ENCODE peak calls at places on chromosomes 3 and 15, in ten cellular contexts. N is NCI-H774; F is stimulated activated naive CD8-positive, alpha-beta T cell treated with anti-CD3 and anti-CD28 coated beads, Interleukin-15, amount 100 ng/mL, for 72 hours; M is activated T-cell treated with anti-CD3 and anti-CD28 coated beads, Interleukin-2, amount 50 U/mL, for 72 hours; J is Peyer's patch; O is caudate nucleus; U is fibroblast of villous mesenchyme; C is ovary; Z is NCI-H1092; I is amygdala. B is an unnamed sample.

GRCh38 chr15:70240082-70240481 is 142.4 kb upstream of the TLE3 start:
- DNase-seq in Z (no peak), M (peak), J (peak), F (peak), O (no peak), I (no peak), U (no peak), N (no peak), C (no peak), B (no peak)

GRCh38 chr3:172341482-172342059 is 106.7 kb downstream of the GHSR start:
- DNase-seq in F (peak), M (peak), C (no peak), N (peak), O (no peak), I (no peak), U (peak), Z (peak), J (no peak), B (no peak)

GRCh38 chr3:123971416-123971815 is 10.4 kb upstream of the CCDC14 start:
- DNase-seq in I (no peak), J (no peak), M (no peak), O (no peak), U (no peak), F (no peak), N (no peak), C (no peak), Z (no peak), B (no peak)

GRCh38 chr3:174758943-174759342 is 100.2 kb upstream of the NAALADL2 start:
- DNase-seq in Z (no peak), M (no peak), J (no peak), I (no peak), N (no peak), C (no peak), O (no peak), F (no peak), U (no peak), B (no peak)

GRCh38 chr15:101320501-101321052 is 25.5 kb upstream of the SNRPA1 start:
- DNase-seq in M (peak), I (no peak), O (no peak), J (no peak), Z (no peak), C (no peak), F (peak), N (peak), U (peak), B (peak)

GRCh38 chr15:92902723-92903587 is 2.8 kb downstream of the CHD2 start:
- DNase-seq in C (no peak), M (no peak), Z (no peak), O (no peak), I (no peak), U (no peak), F (no peak), J (no peak), N (no peak), B (no peak)

GRCh38 chr15:101184830-101185229 is 67.0 kb downstream of the CHSY1 start:
- DNase-seq in C (no peak), O (no peak), I (no peak), J (no peak), Z (no peak), N (no peak), U (no peak), F (no peak), M (no peak), B (no peak)

GRCh38 chr15:69561071-69561784 is 108.6 kb downstream of the RPLP1 start:
- DNase-seq in F (no peak), J (no peak), N (peak), I (no peak), U (no peak), M (no peak), O (no peak), C (no peak), Z (peak), B (no peak)

GRCh38 chr3:115363071-115363470 is 216.0 kb upstream of the ZBTB20 start:
- DNase-seq in O (no peak), U (peak), Z (no peak), N (no peak), J (no peak), M (no peak), I (no peak), F (no peak), C (no peak), B (no peak)

GRCh38 chr15:101623367-101624304 is 28.5 kb downstream of the TM2D3 start:
- DNase-seq in N (no peak), J (no peak), C (no peak), U (no peak), O (no peak), Z (no peak), I (no peak), M (no peak), F (no peak), B (no peak)

GRCh38 chr3:193563999-193564398 is 9.3 kb upstream of the ATP13A4 start:
- DNase-seq in M (no peak), J (no peak), I (no peak), C (no peak), Z (peak), N (no peak), O (no peak), U (no peak), F (no peak), B (no peak)

GRCh38 chr15:60844431-60845174 is 365.7 kb upstream of the ICE2 start:
- DNase-seq in J (peak), U (no peak), C (no peak), Z (no peak), N (no peak), I (no peak), F (peak), M (peak), O (no peak), B (no peak)

GRCh38 chr3:87397210-87397609 is 120.8 kb upstream of the POU1F1 start:
- DNase-seq in I (no peak), F (no peak), O (no peak), Z (no peak), M (no peak), C (no peak), J (no peak), N (no peak), U (no peak), B (no peak)

B was measured in GM12891.